ENCODE peak calls at places on chromosomes 16 and 17, in five cellular contexts. B is activated T-cell treated with anti-CD3 and anti-CD28 coated beads for 24 hours; K is stimulated activated CD4-positive, alpha-beta T cell treated with anti-CD3 and anti-CD28 coated beads, TNF-alpha, amount 100 ng/mL, for 1 hour; T is bronchial epithelial cell; U is HEK293T. D is an unnamed sample.

GRCh38 chr16:4682616-4683254 is 10.6 kb upstream of the NUDT16L1 start:
- DNase-seq in K (no peak), T (peak; percentile 30), B (peak; percentile 19), U (peak; percentile 64), D (no peak)

GRCh38 chr16:3907586-3907985 is 27.1 kb upstream of the CREBBP start:
- DNase-seq in K (no peak), B (no peak), T (no peak), U (no peak), D (no peak)

GRCh38 chr17:48102700-48103378 is 1.6 kb upstream of the CBX1 start:
- DNase-seq in B (no peak), K (no peak), U (no peak), T (no peak), D (peak; percentile 19)

GRCh38 chr17:48541574-48542113 is 3.3 kb downstream of the HOXB2 start:
- DNase-seq in B (peak; percentile 18), T (no peak), U (no peak), K (no peak), D (peak; percentile 27)

GRCh38 chr17:57356153-57356721 is 99.9 kb downstream of the MSI2 start:
- DNase-seq in B (no peak), K (no peak), T (no peak), U (no peak), D (no peak)

GRCh38 chr16:54812229-54812628 is 118.4 kb upstream of the IRX5 start:
- DNase-seq in K (no peak), B (no peak), U (no peak), T (peak; percentile 19), D (no peak)

GRCh38 chr17:8939496-8940334 is 25.8 kb downstream of the PIK3R5 start:
- DNase-seq in T (no peak), U (no peak), K (no peak), B (no peak), D (no peak)

GRCh38 chr17:2635241-2635640 is 41.8 kb downstream of the PAFAH1B1 start:
- DNase-seq in K (no peak), B (no peak), U (no peak), T (no peak), D (no peak)

GRCh38 chr17:72121164-72122001 is 563 bp downstream of the SOX9 start:
- DNase-seq in K (no peak), T (peak; percentile 40), B (no peak), U (peak; percentile 50), D (no peak)

GRCh38 chr17:77354721-77355455 is 214.1 kb downstream of the SEC14L1 start:
- DNase-seq in K (no peak), U (peak; percentile 3), T (peak; percentile 86), B (no peak), D (no peak)